ENCODE peak calls at places on chromosomes 13 and 19, in four cellular contexts. One of them, this sample, is unnamed.

GRCh38 chr19:3080281-3080680 is 13.9 kb upstream of the GNA11 start:
- DNase-seq in memory B cell: no peak
- DNase-seq in cardiac fibroblast: no peak
- DNase-seq in A549: no peak
- DNase-seq in this sample: no peak

GRCh38 chr19:11034449-11035213 is 54.6 kb upstream of the LDLR start:
- DNase-seq in memory B cell: no peak
- DNase-seq in cardiac fibroblast: no peak
- DNase-seq in A549: no peak
- DNase-seq in this sample: no peak

GRCh38 chr19:18589380-18590272 is 1.0 kb downstream of the REX1BD start:
- DNase-seq in memory B cell: peak
- DNase-seq in cardiac fibroblast: peak
- DNase-seq in A549: peak
- DNase-seq in this sample: peak

GRCh38 chr19:50203281-50204080 is at the start of gene MYH14:
- DNase-seq in memory B cell: no peak
- DNase-seq in cardiac fibroblast: peak
- DNase-seq in A549: peak
- DNase-seq in this sample: no peak

GRCh38 chr13:33052446-33052845 is 36.2 kb downstream of the KL start:
- DNase-seq in memory B cell: no peak
- DNase-seq in cardiac fibroblast: peak
- DNase-seq in A549: no peak
- DNase-seq in this sample: no peak

GRCh38 chr13:33280923-33281322 is 4.6 kb downstream of the STARD13 start:
- DNase-seq in memory B cell: no peak
- DNase-seq in cardiac fibroblast: no peak
- DNase-seq in A549: no peak
- DNase-seq in this sample: no peak

GRCh38 chr13:51870616-51871015 is 8.8 kb downstream of the CCDC70 start:
- DNase-seq in memory B cell: no peak
- DNase-seq in cardiac fibroblast: no peak
- DNase-seq in A549: no peak
- DNase-seq in this sample: no peak

GRCh38 chr13:34543836-34544235 is 398.2 kb upstream of the NBEA start:
- DNase-seq in memory B cell: no peak
- DNase-seq in cardiac fibroblast: no peak
- DNase-seq in A549: no peak
- DNase-seq in this sample: no peak

GRCh38 chr13:100588350-100589177 is at the start of gene GGACT:
- DNase-seq in memory B cell: peak
- DNase-seq in cardiac fibroblast: peak
- DNase-seq in A549: peak
- DNase-seq in this sample: peak

GRCh38 chr19:57841364-57841763 is 8.3 kb upstream of the ZNF587 start:
- DNase-seq in memory B cell: no peak
- DNase-seq in cardiac fibroblast: no peak
- DNase-seq in A549: no peak
- DNase-seq in this sample: no peak

GRCh38 chr19:10223488-10224213 is 7.5 kb downstream of the S1PR2 start:
- DNase-seq in memory B cell: no peak
- DNase-seq in cardiac fibroblast: no peak
- DNase-seq in A549: no peak
- DNase-seq in this sample: no peak

GRCh38 chr13:19634129-19634740 is 776 bp downstream of the MPHOSPH8 start:
- DNase-seq in memory B cell: no peak
- DNase-seq in cardiac fibroblast: peak
- DNase-seq in A549: no peak
- DNase-seq in this sample: no peak

GRCh38 chr13:46134961-46135522 is 30.2 kb upstream of the CPB2 start:
- DNase-seq in memory B cell: no peak
- DNase-seq in cardiac fibroblast: no peak
- DNase-seq in A549: no peak
- DNase-seq in this sample: no peak

GRCh38 chr19:39276740-39277139 is 8.5 kb downstream of the IFNL2 start:
- DNase-seq in memory B cell: no peak
- DNase-seq in cardiac fibroblast: no peak
- DNase-seq in A549: no peak
- DNase-seq in this sample: no peak

GRCh38 chr19:34996978-34997640 is 3.0 kb upstream of the GRAMD1A start:
- DNase-seq in memory B cell: no peak
- DNase-seq in cardiac fibroblast: peak
- DNase-seq in A549: no peak
- DNase-seq in this sample: no peak

GRCh38 chr19:35090160-35090794 is 25.3 kb upstream of the FXYD3 start:
- DNase-seq in memory B cell: peak
- DNase-seq in cardiac fibroblast: peak
- DNase-seq in A549: peak
- DNase-seq in this sample: peak

GRCh38 chr13:35143123-35143522 is 201.1 kb downstream of the NBEA start:
- DNase-seq in memory B cell: no peak
- DNase-seq in cardiac fibroblast: peak
- DNase-seq in A549: no peak
- DNase-seq in this sample: no peak

GRCh38 chr19:17103177-17103576 is 27.6 kb downstream of the MYO9B start:
- DNase-seq in memory B cell: no peak
- DNase-seq in cardiac fibroblast: peak
- DNase-seq in A549: peak
- DNase-seq in this sample: no peak

GRCh38 chr19:47203254-47203653 is 27.7 kb downstream of the BBC3 start:
- DNase-seq in memory B cell: no peak
- DNase-seq in cardiac fibroblast: no peak
- DNase-seq in A549: no peak
- DNase-seq in this sample: no peak

GRCh38 chr13:40677064-40677463 is 10.6 kb upstream of the FOXO1 start:
- DNase-seq in memory B cell: no peak
- DNase-seq in cardiac fibroblast: no peak
- DNase-seq in A549: no peak
- DNase-seq in this sample: no peak

GRCh38 chr19:33344210-33344609 is 29.3 kb upstream of the CEBPG start:
- DNase-seq in memory B cell: no peak
- DNase-seq in cardiac fibroblast: peak
- DNase-seq in A549: no peak
- DNase-seq in this sample: no peak

GRCh38 chr19:765179-765738 is 14.3 kb downstream of the MISP start:
- DNase-seq in memory B cell: no peak
- DNase-seq in cardiac fibroblast: no peak
- DNase-seq in A549: no peak
- DNase-seq in this sample: no peak

GRCh38 chr19:48966541-48967345 is 1.6 kb downstream of the FTL start:
- DNase-seq in memory B cell: no peak
- DNase-seq in cardiac fibroblast: peak
- DNase-seq in A549: no peak
- DNase-seq in this sample: no peak

GRCh38 chr13:32638739-32639138 is 52.5 kb downstream of the PDS5B start:
- DNase-seq in memory B cell: no peak
- DNase-seq in cardiac fibroblast: no peak
- DNase-seq in A549: no peak
- DNase-seq in this sample: no peak

GRCh38 chr13:75481176-75482069 is 546 bp downstream of the TBC1D4 start:
- DNase-seq in memory B cell: peak
- DNase-seq in cardiac fibroblast: no peak
- DNase-seq in A549: peak
- DNase-seq in this sample: peak

GRCh38 chr19:35644206-35644986 is 2.9 kb downstream of the ETV2 start:
- DNase-seq in memory B cell: peak
- DNase-seq in cardiac fibroblast: peak
- DNase-seq in A549: peak
- DNase-seq in this sample: peak

GRCh38 chr19:18160792-18161690 is 8.1 kb downstream of the PIK3R2 start:
- DNase-seq in memory B cell: peak
- DNase-seq in cardiac fibroblast: peak
- DNase-seq in A549: peak
- DNase-seq in this sample: peak

GRCh38 chr13:87084192-87084591 is 587.0 kb upstream of the SLITRK5 start:
- DNase-seq in memory B cell: no peak
- DNase-seq in cardiac fibroblast: no peak
- DNase-seq in A549: no peak
- DNase-seq in this sample: no peak

GRCh38 chr13:25904830-25905229 is 147.0 kb downstream of the SHISA2 start:
- DNase-seq in memory B cell: no peak
- DNase-seq in cardiac fibroblast: no peak
- DNase-seq in A549: no peak
- DNase-seq in this sample: no peak

GRCh38 chr19:10699650-10700335 is 1.4 kb upstream of the QTRT1 start:
- DNase-seq in memory B cell: peak
- DNase-seq in cardiac fibroblast: peak
- DNase-seq in A549: peak
- DNase-seq in this sample: peak

GRCh38 chr13:91467236-91467635 is 68.8 kb downstream of the GPC5 start:
- DNase-seq in memory B cell: no peak
- DNase-seq in cardiac fibroblast: no peak
- DNase-seq in A549: no peak
- DNase-seq in this sample: no peak

GRCh38 chr13:83153833-83154232 is 728.4 kb downstream of the SLITRK1 start:
- DNase-seq in memory B cell: no peak
- DNase-seq in cardiac fibroblast: peak
- DNase-seq in A549: no peak
- DNase-seq in this sample: no peak

GRCh38 chr13:97134364-97135095 is 87.6 kb upstream of the MBNL2 start:
- DNase-seq in memory B cell: no peak
- DNase-seq in cardiac fibroblast: no peak
- DNase-seq in A549: no peak
- DNase-seq in this sample: no peak

GRCh38 chr13:51733656-51734334 is 70.2 kb downstream of the DHRS12 start:
- DNase-seq in memory B cell: no peak
- DNase-seq in cardiac fibroblast: peak
- DNase-seq in A549: no peak
- DNase-seq in this sample: no peak

GRCh38 chr19:12647047-12647446 is 19.5 kb downstream of the MAN2B1 start:
- DNase-seq in memory B cell: no peak
- DNase-seq in cardiac fibroblast: no peak
- DNase-seq in A549: no peak
- DNase-seq in this sample: no peak

GRCh38 chr13:113809934-113810333 is 50.9 kb downstream of the TMEM255B start:
- DNase-seq in memory B cell: no peak
- DNase-seq in cardiac fibroblast: no peak
- DNase-seq in A549: no peak
- DNase-seq in this sample: no peak